ENCODE peak calls at places on chromosomes 11 and 22, in four cellular contexts. A, W, G and Y are unnamed samples.

GRCh38 chr11:122711831-122712378 is 56.4 kb downstream of the UBASH3B start:
- DNase-seq in A (no peak), W (no peak), G (peak; percentile 11), Y (no peak)

GRCh38 chr11:71206186-71206585 is 46.2 kb downstream of the SHANK2 start:
- DNase-seq in A (no peak), W (no peak), G (no peak), Y (no peak)

GRCh38 chr11:93490996-93491618 is 52.1 kb downstream of the SMCO4 start:
- DNase-seq in A (no peak), W (no peak), G (peak; percentile 21), Y (no peak)

GRCh38 chr11:57936050-57936418 is 87.6 kb upstream of the OR9Q1 start:
- DNase-seq in A (no peak), W (no peak), G (no peak), Y (no peak)

GRCh38 chr11:130159657-130160459 is at the start of gene ST14:
- DNase-seq in A (no peak), W (no peak), G (no peak), Y (peak; percentile 60)

GRCh38 chr11:117980280-117980679 is 5.9 kb upstream of the IL10RA start:
- DNase-seq in A (no peak), W (no peak), G (no peak), Y (no peak)

GRCh38 chr11:96257036-96257435 is 86.0 kb downstream of the MAML2 start:
- DNase-seq in A (no peak), W (no peak), G (no peak), Y (no peak)

GRCh38 chr11:99015634-99016454 is 4.9 kb upstream of the CNTN5 start:
- DNase-seq in A (peak; percentile 19), W (peak; percentile 9), G (peak; percentile 51), Y (peak; percentile 14)

GRCh38 chr11:94767701-94768601 is at the start of gene AMOTL1:
- DNase-seq in A (no peak), W (peak; percentile 39), G (peak; percentile 89), Y (peak; percentile 31)

GRCh38 chr11:35006389-35007128 is 90.1 kb downstream of the PDHX start:
- DNase-seq in A (peak; percentile 95), W (no peak), G (no peak), Y (no peak)

GRCh38 chr11:133785795-133786194 is 59.5 kb downstream of the SPATA19 start:
- DNase-seq in A (no peak), W (no peak), G (no peak), Y (no peak)

GRCh38 chr11:20156280-20156875 is 3.9 kb downstream of the DBX1 start:
- DNase-seq in A (no peak), W (no peak), G (peak; percentile 9), Y (no peak)

GRCh38 chr11:124846058-124846719 is 19.0 kb upstream of the ROBO3 start:
- DNase-seq in A (no peak), W (no peak), G (no peak), Y (no peak)

GRCh38 chr22:48253573-48253972 is 1491.1 kb downstream of the TBC1D22A start:
- DNase-seq in A (no peak), W (no peak), G (no peak), Y (no peak)

GRCh38 chr11:35045219-35045819 is 93.7 kb upstream of the CD44 start:
- DNase-seq in A (no peak), W (no peak), G (no peak), Y (no peak)

GRCh38 chr11:28822596-28822995 is 714.4 kb downstream of the METTL15 start:
- DNase-seq in A (no peak), W (no peak), G (no peak), Y (no peak)

GRCh38 chr11:46849631-46850030 is 3.6 kb upstream of the CKAP5 start:
- DNase-seq in A (no peak), W (no peak), G (no peak), Y (no peak)

DNA sequence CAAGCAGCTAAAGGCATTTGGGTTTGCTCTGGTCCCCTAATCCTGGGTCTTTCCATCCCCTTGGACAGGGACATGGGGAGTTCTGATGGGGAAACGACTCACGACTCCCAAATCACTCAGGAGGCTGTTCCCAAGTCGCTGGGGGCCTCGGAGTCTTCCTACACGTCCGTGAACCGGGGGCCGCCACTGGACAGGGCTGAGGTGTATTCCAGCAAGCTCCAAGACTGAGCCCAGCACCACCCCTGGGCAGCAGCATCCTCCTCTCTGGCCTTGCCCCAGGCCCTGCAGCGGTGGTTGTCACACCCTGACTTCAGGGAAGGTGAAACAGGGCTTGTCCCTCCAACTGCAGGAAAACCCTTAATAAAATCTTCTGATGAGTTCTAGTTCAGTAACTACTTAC is 10.7 kb downstream of the UPK3A start:
- DNase-seq in A (no peak), W (no peak), G (no peak), Y (no peak)
- TF ChIP-seq POLR2AphosphoS5 in A (no peak), W (no peak), G (no peak), Y (no peak)

GRCh38 chr22:40200795-40201194 is 23.1 kb downstream of the TNRC6B start:
- DNase-seq in A (no peak), W (no peak), G (no peak), Y (no peak)
- TF ChIP-seq SPI1 in A (no peak), W (no peak), G (no peak), Y (no peak)

DNA sequence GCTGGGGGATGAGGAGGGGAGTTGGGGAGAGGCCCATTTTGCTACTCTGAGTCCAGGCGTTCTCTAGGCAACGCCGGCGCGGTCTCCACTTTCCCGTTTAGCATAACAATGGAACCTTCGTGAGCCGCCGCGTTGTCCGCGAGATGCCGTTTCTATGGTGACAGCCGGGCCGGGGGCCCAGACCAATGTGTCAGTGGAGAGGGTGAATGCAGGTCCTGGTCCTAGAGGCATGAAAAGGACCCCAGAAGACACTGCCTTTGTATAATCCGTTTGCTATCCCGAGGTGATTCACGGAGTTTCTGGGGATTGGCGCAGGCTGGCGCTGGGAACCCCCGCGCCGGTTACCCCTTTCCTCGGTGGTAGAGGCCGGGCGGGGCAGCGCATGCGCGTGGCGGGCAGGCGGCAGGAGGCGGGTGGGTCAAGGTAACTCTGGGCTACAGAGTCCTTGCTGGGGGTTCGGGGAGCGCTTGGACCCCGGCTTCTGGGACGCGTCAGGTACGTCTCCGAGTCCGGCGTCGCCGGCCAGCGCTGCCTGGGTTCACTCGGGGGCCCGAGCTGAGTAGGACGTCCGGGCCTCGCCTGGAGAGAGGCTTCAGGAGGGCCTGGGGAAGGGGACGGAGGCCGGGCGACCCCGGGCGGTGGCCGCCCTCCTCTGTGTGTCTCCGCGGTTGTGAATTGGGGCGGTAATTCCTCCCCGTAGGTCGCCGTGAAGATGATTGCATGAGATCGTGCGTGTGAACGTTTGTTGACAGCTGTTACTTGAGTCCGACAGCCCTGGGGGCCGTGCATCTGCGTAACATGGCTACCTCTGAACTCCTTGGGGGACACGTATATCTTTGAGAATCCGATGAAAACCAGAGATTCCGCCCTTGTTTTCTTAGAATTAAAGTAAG is at the start of the genes CBY1 and FAM227A:
- DNase-seq in A (peak; percentile 41), W (peak; percentile 95), G (peak; percentile 88), Y (peak; percentile 91)
- TF ChIP-seq POLR2AphosphoS5 in A (peak; percentile 50), W (peak; percentile 50), G (no peak), Y (no peak)

DNA sequence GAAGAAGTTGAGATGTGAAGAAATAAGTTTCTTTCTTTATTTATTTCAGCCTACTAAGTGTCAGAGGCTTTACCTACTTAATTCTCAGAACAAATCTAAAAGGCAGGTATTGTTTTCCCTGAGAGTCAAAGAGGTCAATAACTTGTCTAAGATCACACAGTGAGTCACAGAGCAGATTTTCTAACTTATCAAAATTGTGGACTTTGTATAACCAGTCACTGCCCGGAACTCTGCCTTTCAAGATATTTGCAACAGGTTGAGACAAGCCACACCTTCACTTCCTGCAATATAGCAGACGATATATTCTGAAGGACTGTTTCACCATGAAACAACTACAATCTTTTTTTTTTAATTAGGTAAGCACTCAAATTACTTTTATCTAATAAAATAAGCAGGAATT is 10.5 kb upstream of the MMP3 start:
- DNase-seq in A (no peak), W (no peak), G (no peak), Y (no peak)
- TF ChIP-seq SPI1 in A (no peak), W (no peak), G (no peak), Y (no peak)

DNA sequence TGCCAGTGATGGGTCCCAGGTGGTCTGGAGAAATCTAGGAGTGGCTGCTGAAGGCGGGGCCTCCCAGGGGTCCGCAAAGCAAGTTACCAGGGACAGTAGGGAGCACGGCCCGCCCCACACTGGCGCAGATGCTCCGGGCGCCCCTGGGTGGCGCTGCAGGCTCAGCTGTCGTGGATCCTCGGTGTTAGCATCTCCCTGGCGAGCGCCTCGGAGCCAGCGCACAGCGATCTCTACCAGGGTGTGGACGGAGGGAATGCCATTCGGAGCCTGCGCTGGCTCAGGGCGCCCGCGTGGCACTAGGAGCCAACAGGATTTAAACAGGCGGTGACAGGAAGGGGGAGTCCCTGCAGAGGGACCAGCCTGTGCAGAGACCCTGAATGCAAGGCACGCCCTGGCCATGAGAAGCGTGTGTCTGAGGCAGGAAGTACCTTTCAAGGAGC is 20.2 kb downstream of the FADS3 start:
- DNase-seq in A (no peak), W (peak; percentile 91), G (peak; percentile 93), Y (peak; percentile 41)
- TF ChIP-seq POLR2AphosphoS5 in A (no peak), W (no peak), G (no peak), Y (no peak)

GRCh38 chr11:116865696-116866095 is 28.3 kb upstream of the APOA1 start:
- DNase-seq in A (no peak), W (no peak), G (no peak), Y (no peak)
- TF ChIP-seq SPI1 in A (no peak), W (no peak), G (no peak), Y (no peak)

DNA sequence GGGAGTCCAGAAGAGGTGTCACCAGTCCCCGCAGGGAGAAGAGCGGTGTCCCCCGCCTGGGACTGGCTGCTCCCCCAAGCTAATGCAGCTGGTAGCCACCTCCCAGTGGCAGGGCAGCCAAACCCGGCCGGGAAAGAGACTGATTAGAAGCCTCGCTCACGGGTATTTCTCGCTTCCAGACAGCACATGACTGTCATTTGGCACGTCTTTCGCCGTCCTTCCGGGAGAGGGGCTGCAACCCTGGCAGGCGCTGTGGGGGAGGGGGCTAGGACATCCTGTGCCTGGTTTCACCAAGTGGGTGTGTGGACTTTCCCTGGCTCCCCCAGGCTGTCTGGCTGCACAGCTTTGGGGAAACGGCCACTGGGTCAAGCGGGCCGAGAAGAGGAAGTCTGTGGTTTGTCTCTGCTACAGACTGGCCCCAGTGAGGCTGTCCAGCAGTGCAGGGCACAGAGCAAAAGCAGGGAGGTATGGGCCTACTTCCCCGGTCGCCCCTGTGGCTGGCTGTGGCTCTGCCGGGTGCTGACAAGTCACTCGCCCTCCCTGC is 3.8 kb downstream of the CD81 start:
- DNase-seq in A (peak; percentile 55), W (no peak), G (no peak), Y (no peak)
- TF ChIP-seq POLR2AphosphoS5 in A (no peak), W (peak; percentile 50), G (no peak), Y (no peak)

DNA sequence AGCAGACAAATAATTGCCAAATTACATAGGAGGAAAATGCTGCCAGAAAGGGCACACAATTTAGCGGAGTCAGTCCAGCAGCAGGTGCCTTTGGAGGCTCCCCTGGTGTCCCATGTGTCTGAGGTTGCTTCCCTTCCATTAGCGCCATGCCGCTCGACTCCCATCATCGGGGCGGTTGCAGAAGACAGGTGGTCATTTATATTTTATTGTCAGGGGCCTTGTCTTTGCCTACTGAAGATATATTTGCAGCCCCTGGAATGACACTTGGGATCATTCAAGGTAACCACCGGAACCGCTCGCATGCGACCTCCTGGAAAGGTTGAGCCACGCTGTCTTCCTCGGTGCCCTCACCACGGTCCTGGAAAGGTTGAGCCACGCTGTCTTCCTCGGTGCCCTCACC is 298.3 kb downstream of the TBC1D22A start:
- DNase-seq in A (no peak), W (no peak), G (no peak), Y (no peak)
- TF ChIP-seq SPI1 in A (no peak), W (no peak), G (no peak), Y (no peak)